ENCODE peak calls at places on chromosomes 13 and 19, in eight cellular contexts. K is GM10248, W is thoracic aorta, E is psoas muscle, F is endothelial cell, I is A549, D is ovary, M is PC-3. G is an unnamed sample.

GRCh38 chr13:84810781-84811180 is 928.5 kb upstream of the SLITRK1 start:
- DNase-seq in K (no peak), W (no peak), E (no peak), F (no peak), I (no peak), D (no peak), M (no peak), G (no peak)

GRCh38 chr13:44273991-44274810 is 99.4 kb upstream of the SERP2 start:
- DNase-seq in K (peak; percentile 55), W (no peak), E (no peak), F (no peak), I (no peak), D (no peak), M (peak; percentile 47), G (no peak)

GRCh38 chr19:34667349-34668076 is 9.4 kb downstream of the SCGB2B2 start:
- DNase-seq in K (no peak), W (no peak), E (no peak), F (no peak), I (no peak), D (no peak), M (peak; percentile 4), G (no peak)

GRCh38 chr19:9309974-9310446 is 372 bp upstream of the ZNF699 start:
- DNase-seq in K (no peak), W (peak; percentile 80), E (peak; percentile 91), F (no peak), I (peak; percentile 94), D (peak; percentile 95), M (peak; percentile 97), G (peak; percentile 89)

GRCh38 chr13:97600438-97601080 is 166.6 kb downstream of the RAP2A start:
- DNase-seq in K (no peak), W (no peak), E (no peak), F (no peak), I (peak; percentile 33), D (no peak), M (peak; percentile 77), G (no peak)

GRCh38 chr13:46041335-46041934 is 11.1 kb downstream of the ZC3H13 start:
- DNase-seq in K (no peak), W (no peak), E (no peak), F (no peak), I (no peak), D (no peak), M (no peak), G (no peak)

GRCh38 chr19:8641908-8642547 is 11.6 kb downstream of the NFILZ start:
- DNase-seq in K (peak; percentile 35), W (no peak), E (no peak), F (peak; percentile 12), I (peak; percentile 68), D (no peak), M (peak; percentile 70), G (no peak)

GRCh38 chr19:15555759-15556633 is 47.7 kb downstream of the CYP4F22 start:
- DNase-seq in K (peak; percentile 92), W (peak; percentile 76), E (peak; percentile 94), F (peak; percentile 87), I (peak; percentile 93), D (peak; percentile 86), M (peak; percentile 95), G (peak; percentile 89)

GRCh38 chr13:40477623-40478608 is 188.5 kb downstream of the FOXO1 start:
- DNase-seq in K (no peak), W (no peak), E (peak; percentile 82), F (peak; percentile 63), I (no peak), D (peak; percentile 50), M (no peak), G (no peak)

GRCh38 chr13:42968906-42969305 is 23.1 kb downstream of the EPSTI1 start:
- DNase-seq in K (no peak), W (no peak), E (no peak), F (no peak), I (no peak), D (no peak), M (peak; percentile 28), G (no peak)

GRCh38 chr13:39963612-39964011 is 308.1 kb downstream of the COG6 start:
- DNase-seq in K (no peak), W (no peak), E (no peak), F (no peak), I (no peak), D (no peak), M (no peak), G (no peak)

GRCh38 chr19:40341601-40342482 is 6.4 kb downstream of the C19orf47 start:
- DNase-seq in K (no peak), W (peak; percentile 28), E (peak; percentile 94), F (no peak), I (no peak), D (no peak), M (no peak), G (no peak)

GRCh38 chr19:17784201-17785008 is 10.5 kb upstream of the B3GNT3 start:
- DNase-seq in K (peak; percentile 85), W (no peak), E (no peak), F (peak; percentile 68), I (peak; percentile 76), D (peak; percentile 78), M (peak; percentile 71), G (peak; percentile 84)

GRCh38 chr13:29648760-29649159 is 53.3 kb upstream of the SLC7A1 start:
- DNase-seq in K (no peak), W (no peak), E (no peak), F (no peak), I (no peak), D (no peak), M (no peak), G (no peak)

GRCh38 chr19:29837448-29837961 is 25.7 kb downstream of the CCNE1 start:
- DNase-seq in K (peak; percentile 81), W (no peak), E (peak; percentile 30), F (no peak), I (no peak), D (no peak), M (no peak), G (no peak)

GRCh38 chr19:5067666-5068065 is 98.8 kb downstream of the KDM4B start:
- DNase-seq in K (no peak), W (no peak), E (no peak), F (no peak), I (no peak), D (no peak), M (no peak), G (peak; percentile 23)

GRCh38 chr13:73450583-73450982 is 391.8 kb downstream of the KLF5 start:
- DNase-seq in K (no peak), W (no peak), E (no peak), F (no peak), I (peak; percentile 17), D (no peak), M (peak; percentile 66), G (no peak)

GRCh38 chr13:32790731-32791130 is 204.5 kb downstream of the PDS5B start:
- DNase-seq in K (no peak), W (no peak), E (no peak), F (no peak), I (peak; percentile 26), D (no peak), M (peak; percentile 7), G (no peak)

GRCh38 chr13:98327326-98328314 is 150.6 kb upstream of the RNF113B start:
- DNase-seq in K (no peak), W (no peak), E (no peak), F (peak; percentile 19), I (no peak), D (peak; percentile 47), M (no peak), G (peak; percentile 22)

GRCh38 chr13:77478645-77478997 is 56.9 kb upstream of the SCEL start:
- DNase-seq in K (no peak), W (no peak), E (no peak), F (no peak), I (no peak), D (no peak), M (no peak), G (no peak)
- TF ChIP-seq CTCF in K (no peak), W (no peak), E (no peak), F (peak; percentile 28), I (no peak), D (no peak), M (no peak), G (no peak)

DNA sequence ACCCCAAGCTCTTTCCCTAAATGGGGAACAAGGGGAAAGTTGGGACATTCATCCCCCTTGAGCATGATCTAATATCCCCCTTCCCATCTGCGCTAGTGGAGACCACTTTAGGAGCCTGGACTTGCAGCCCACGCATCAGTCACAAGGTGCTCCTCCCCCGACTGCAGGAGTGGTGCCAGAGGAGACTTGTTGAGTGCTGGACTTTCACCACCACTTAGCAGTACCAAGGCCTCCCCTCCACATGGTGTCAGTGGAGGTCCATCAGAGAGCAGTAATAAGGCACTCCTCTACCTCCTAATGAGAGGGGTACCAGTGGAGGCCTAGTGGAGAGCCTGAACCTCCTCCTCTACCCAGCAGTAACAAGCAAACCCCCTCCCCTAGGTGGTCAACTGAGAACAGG is 22.5 kb downstream of the CAB39L start:
- DNase-seq in K (peak; percentile 37), W (no peak), E (no peak), F (peak; percentile 21), I (peak; percentile 29), D (no peak), M (peak; percentile 29), G (no peak)
- TF ChIP-seq CTCF in K (peak; percentile 46), W (no peak), E (no peak), F (no peak), I (no peak), D (no peak), M (peak; percentile 46), G (no peak)

GRCh38 chr13:87810391-87810801 is 139.2 kb downstream of the SLITRK5 start:
- DNase-seq in K (no peak), W (no peak), E (no peak), F (no peak), I (peak; percentile 82), D (no peak), M (peak; percentile 62), G (peak; percentile 8)
- TF ChIP-seq CTCF in K (no peak), W (no peak), E (no peak), F (no peak), I (peak; percentile 59), D (no peak), M (peak; percentile 53), G (no peak)

GRCh38 chr19:57075125-57075524 is 44.7 kb upstream of the USP29 start:
- DNase-seq in K (no peak), W (no peak), E (no peak), F (no peak), I (no peak), D (no peak), M (no peak), G (no peak)
- TF ChIP-seq CTCF in K (no peak), W (no peak), E (no peak), F (no peak), I (no peak), D (no peak), M (no peak), G (no peak)